ENCODE peak calls at places on chromosomes 12 and 14, in seven cellular contexts. F is mesendoderm, T is IMR-90, Q is neuronal stem cell, I is H1, Z is trophoblast cell, H is H9. U is an unnamed sample.

GRCh38 chr14:24784981-24785380 is 151.0 kb upstream of the GZMB start:
- DNase-seq in F (no peak), T (no peak), Q (no peak), I (no peak), Z (no peak), H (no peak), U (no peak)

GRCh38 chr12:44465139-44465538 is 411.0 kb downstream of the NELL2 start:
- DNase-seq in F (peak; percentile 44), T (no peak), Q (no peak), I (no peak), Z (no peak), H (no peak), U (no peak)

GRCh38 chr14:68784995-68785816 is 7.7 kb downstream of the ZFP36L1 start:
- DNase-seq in F (no peak), T (peak; percentile 86), Q (no peak), I (no peak), Z (peak; percentile 21), H (no peak), U (peak; percentile 79)

GRCh38 chr12:7678744-7679143 is 13.0 kb upstream of the APOBEC1 start:
- DNase-seq in F (no peak), T (no peak), Q (no peak), I (no peak), Z (no peak), H (no peak), U (no peak)

GRCh38 chr14:51884086-51884927 is 23.9 kb downstream of the GNG2 start:
- DNase-seq in F (peak; percentile 13), T (peak; percentile 88), Q (no peak), I (no peak), Z (no peak), H (no peak), U (peak; percentile 86)

GRCh38 chr12:24600996-24601395 is 347.9 kb downstream of the BCAT1 start:
- DNase-seq in F (no peak), T (peak; percentile 92), Q (no peak), I (no peak), Z (no peak), H (no peak), U (peak; percentile 79)

GRCh38 chr12:123478762-123479161 is 20.8 kb downstream of the SNRNP35 start:
- DNase-seq in F (no peak), T (peak; percentile 18), Q (no peak), I (no peak), Z (no peak), H (no peak), U (no peak)

GRCh38 chr14:104117341-104118005 is 20.9 kb upstream of the KIF26A start:
- DNase-seq in F (no peak), T (no peak), Q (no peak), I (no peak), Z (no peak), H (peak; percentile 36), U (no peak)

GRCh38 chr14:94239416-94239815 is 53.7 kb downstream of the SERPINA10 start:
- DNase-seq in F (no peak), T (no peak), Q (no peak), I (no peak), Z (no peak), H (no peak), U (no peak)

GRCh38 chr12:2212971-2213869 is 160.4 kb downstream of the CACNA1C start:
- DNase-seq in F (peak; percentile 87), T (no peak), Q (peak; percentile 20), I (no peak), Z (no peak), H (no peak), U (peak; percentile 68)

GRCh38 chr12:51198568-51199400 is 19.1 kb downstream of the POU6F1 start:
- DNase-seq in F (no peak), T (no peak), Q (no peak), I (no peak), Z (no peak), H (no peak), U (peak; percentile 24)

GRCh38 chr12:112096667-112097066 is 11.9 kb downstream of the NAA25 start:
- DNase-seq in F (no peak), T (peak; percentile 89), Q (no peak), I (no peak), Z (no peak), H (no peak), U (peak; percentile 77)

GRCh38 chr12:14769462-14769836 is 33.8 kb downstream of the WBP11 start:
- DNase-seq in F (peak; percentile 91), T (peak; percentile 20), Q (no peak), I (no peak), Z (no peak), H (peak; percentile 87), U (peak; percentile 45)

GRCh38 chr12:121647-122046 is 55.1 kb downstream of the IQSEC3 start:
- DNase-seq in F (no peak), T (no peak), Q (no peak), I (no peak), Z (no peak), H (no peak), U (no peak)
- H4K8ac ChIP-seq in F (no peak overlapping the region), T (no peak overlapping the region), Q (no peak overlapping the region), I (no peak overlapping the region), Z (no peak overlapping the region), H (no peak overlapping the region), U (no peak overlapping the region)

GRCh38 chr14:71713061-71713850 is 219.0 kb upstream of the RGS6 start:
- DNase-seq in F (no peak), T (peak; percentile 57), Q (no peak), I (no peak), Z (peak; percentile 31), H (no peak), U (no peak)
- H3K4ac ChIP-seq in F (no peak overlapping the region), T (peak overlapping the region; percentile 97), Q (no peak overlapping the region), I (no peak overlapping the region), Z (no peak overlapping the region), H (no peak overlapping the region), U (no peak overlapping the region)

GRCh38 chr14:50768220-50768619 is 62.7 kb downstream of the NIN start:
- DNase-seq in F (no peak), T (no peak), Q (no peak), I (no peak), Z (no peak), H (no peak), U (no peak)

GRCh38 chr14:50770586-50770985 is 60.4 kb downstream of the NIN start:
- DNase-seq in F (no peak), T (no peak), Q (no peak), I (no peak), Z (no peak), H (no peak), U (no peak)

GRCh38 chr14:50772361-50772760 is 58.6 kb downstream of the NIN start:
- DNase-seq in F (no peak), T (peak; percentile 80), Q (no peak), I (no peak), Z (no peak), H (no peak), U (no peak)

GRCh38 chr14:50768693-50769092 is 62.3 kb downstream of the NIN start:
- DNase-seq in F (no peak), T (peak; percentile 35), Q (no peak), I (no peak), Z (no peak), H (no peak), U (peak; percentile 31)

GRCh38 chr14:50769893-50770500 is 61.0 kb downstream of the NIN start:
- DNase-seq in F (no peak), T (no peak), Q (no peak), I (no peak), Z (no peak), H (no peak), U (no peak)
- H3K4me1 ChIP-seq in F (no peaks in the 10 kb centered on the region), T (peaks cover 17% of the 10 kb centered on the region), Q (peaks cover 2% of the 10 kb centered on the region), I (no peaks in the 10 kb centered on the region), Z (peaks cover 5% of the 10 kb centered on the region), H (no peaks in the 10 kb centered on the region), U (peaks cover 9% of the 10 kb centered on the region)

GRCh38 chr12:82842480-82842879 is 155.8 kb downstream of the TMTC2 start:
- DNase-seq in F (no peak), T (no peak), Q (no peak), I (no peak), Z (no peak), H (no peak), U (no peak)
- H4K8ac ChIP-seq in F (no peak overlapping the region), T (no peak overlapping the region), Q (no peak overlapping the region), I (no peak overlapping the region), Z (no peak overlapping the region), H (no peak overlapping the region), U (no peak overlapping the region)

GRCh38 chr12:120357104-120357503 is 11.9 kb downstream of the MSI1 start:
- DNase-seq in F (no peak), T (no peak), Q (no peak), I (no peak), Z (no peak), H (no peak), U (no peak)

GRCh38 chr12:120359159-120359527 is 9.8 kb downstream of the MSI1 start:
- DNase-seq in F (no peak), T (no peak), Q (no peak), I (no peak), Z (no peak), H (no peak), U (no peak)

GRCh38 chr12:120356567-120357030 is 12.4 kb downstream of the MSI1 start:
- DNase-seq in F (peak; percentile 96), T (peak; percentile 81), Q (peak; percentile 67), I (peak; percentile 80), Z (peak; percentile 100), H (peak; percentile 93), U (peak; percentile 88)

GRCh38 chr12:120361506-120362208 is 7.3 kb downstream of the MSI1 start:
- DNase-seq in F (peak; percentile 98), T (peak; percentile 34), Q (peak; percentile 99), I (peak; percentile 91), Z (peak; percentile 57), H (peak; percentile 97), U (peak; percentile 82)

GRCh38 chr12:120358412-120359158 is 10.4 kb downstream of the MSI1 start:
- DNase-seq in F (peak; percentile 83), T (no peak), Q (no peak), I (no peak), Z (peak; percentile 53), H (peak; percentile 91), U (no peak)
- H3K4ac ChIP-seq in F (no peak overlapping the region), T (no peak overlapping the region), Q (no peak overlapping the region), I (no peak overlapping the region), Z (no peak overlapping the region), H (no peak overlapping the region), U (peak overlapping the region; percentile 60)

DNA sequence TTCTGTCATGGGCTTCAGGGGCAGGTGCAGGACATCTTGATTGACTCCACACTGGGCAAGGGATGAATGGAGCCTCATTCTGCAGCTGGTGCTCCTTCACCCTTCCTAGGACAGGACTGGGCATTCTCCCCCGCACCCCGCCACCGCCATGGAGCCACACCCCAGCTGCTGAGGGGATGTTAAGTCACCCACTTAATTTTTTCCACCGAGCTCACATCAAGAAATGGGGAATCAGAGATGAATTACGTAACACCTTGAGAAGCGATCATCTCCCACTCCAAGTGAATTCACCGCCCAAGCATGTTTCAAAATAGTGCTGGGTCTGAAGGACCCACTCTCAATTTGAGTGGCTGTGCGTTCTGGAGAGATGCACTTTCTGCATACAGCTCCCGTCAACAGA is 94.2 kb downstream of the EML1 start:
- DNase-seq in F (no peak), T (no peak), Q (no peak), I (no peak), Z (no peak), H (no peak), U (no peak)
- H3K4me1 ChIP-seq in F (no peaks in the 10 kb centered on the region), T (no peaks in the 10 kb centered on the region), Q (peaks cover 42% of the 10 kb centered on the region), I (peaks cover 22% of the 10 kb centered on the region), Z (no peaks in the 10 kb centered on the region), H (no peaks in the 10 kb centered on the region), U (no peaks in the 10 kb centered on the region)

GRCh38 chr14:79077096-79077495 is 906.9 kb downstream of the NRXN3 start:
- DNase-seq in F (no peak), T (no peak), Q (no peak), I (no peak), Z (no peak), H (no peak), U (no peak)
- H4K8ac ChIP-seq in F (no peak overlapping the region), T (no peak overlapping the region), Q (no peak overlapping the region), I (no peak overlapping the region), Z (no peak overlapping the region), H (no peak overlapping the region), U (no peak overlapping the region)